ENCODE peak calls at places on chromosomes 11 and 22, in six cellular contexts. H is HCT116, V is K562, Z is GM12878, N is HepG2, B is H1. P is an unnamed sample.

GRCh38 chr11:124194696-124195418 is 11.7 kb downstream of the OR10D3 start:
- DNase-seq in B (peak; percentile 67), V (peak; percentile 86), Z (peak; percentile 9), N (peak; percentile 50), H (peak; percentile 57), P (peak; percentile 56)

GRCh38 chr11:75214411-75214821 is 26.2 kb upstream of the TPBGL start:
- DNase-seq in H (peak; percentile 48), Z (peak; percentile 7), B (peak; percentile 94), N (peak; percentile 82), V (peak; percentile 92), P (peak; percentile 97)

GRCh38 chr11:108929241-108929640 is 264.4 kb downstream of the DDX10 start:
- DNase-seq in V (no peak), B (no peak), N (peak; percentile 19), Z (no peak), H (peak; percentile 8), P (no peak)

GRCh38 chr11:8249482-8249881 is 14.2 kb downstream of the LMO1 start:
- DNase-seq in V (no peak), Z (no peak), H (no peak), N (no peak), B (no peak), P (peak; percentile 2)

GRCh38 chr11:134592391-134592990 is 180.4 kb upstream of the B3GAT1 start:
- DNase-seq in N (peak; percentile 15), Z (no peak), V (peak; percentile 62), H (peak; percentile 49), B (peak; percentile 88), P (peak; percentile 84)

GRCh38 chr11:130848361-130849214 is 67.7 kb downstream of the SNX19 start:
- DNase-seq in Z (no peak), N (no peak), H (no peak), B (no peak), V (no peak), P (no peak)

GRCh38 chr11:131421066-131421855 is 50.8 kb downstream of the NTM start:
- DNase-seq in H (no peak), B (no peak), Z (no peak), N (no peak), V (no peak), P (no peak)

GRCh38 chr11:27934830-27935145 is 173.2 kb downstream of the KIF18A start:
- DNase-seq in B (no peak), H (peak; percentile 93), V (no peak), N (no peak), Z (no peak), P (no peak)

GRCh38 chr11:12808519-12808918 is 134.3 kb downstream of the TEAD1 start:
- DNase-seq in B (no peak), Z (no peak), H (no peak), V (no peak), N (no peak), P (no peak)

GRCh38 chr11:68214173-68215086 is 1.3 kb upstream of the KMT5B start:
- DNase-seq in V (no peak), Z (no peak), N (no peak), H (no peak), B (peak; percentile 74), P (peak; percentile 35)

GRCh38 chr11:109668973-109669634 is 247.1 kb downstream of the C11orf87 start:
- DNase-seq in B (no peak), H (no peak), Z (no peak), N (no peak), V (no peak), P (no peak)

GRCh38 chr11:35030716-35031213 is 108.2 kb upstream of the CD44 start:
- DNase-seq in N (no peak), V (peak; percentile 91), Z (no peak), B (no peak), H (peak; percentile 87), P (no peak)

GRCh38 chr11:122494171-122494570 is 161.4 kb upstream of the UBASH3B start:
- DNase-seq in N (no peak), H (no peak), B (no peak), V (no peak), Z (no peak), P (no peak)

GRCh38 chr11:45217991-45218390 is 68.2 kb downstream of the SYT13 start:
- DNase-seq in V (no peak), N (no peak), H (no peak), B (no peak), Z (no peak), P (no peak)

GRCh38 chr11:47524200-47524874 is 28.6 kb downstream of the CELF1 start:
- DNase-seq in B (no peak), V (no peak), N (no peak), Z (no peak), H (no peak), P (no peak)

GRCh38 chr11:31767066-31767465 is 44.1 kb downstream of the PAX6 start:
- DNase-seq in V (no peak), B (no peak), Z (no peak), H (no peak), N (no peak), P (no peak)

GRCh38 chr22:31604137-31604705 is 57.8 kb downstream of the PISD start:
- DNase-seq in H (no peak), Z (no peak), N (no peak), B (no peak), V (no peak), P (no peak)

GRCh38 chr11:65308281-65308891 is 6.3 kb upstream of the CDC42EP2 start:
- DNase-seq in V (no peak), N (no peak), B (no peak), H (no peak), Z (no peak), P (no peak)

GRCh38 chr11:14124886-14125285 is 162.4 kb downstream of the SPON1 start:
- DNase-seq in B (no peak), V (no peak), N (no peak), Z (no peak), H (no peak), P (no peak)

GRCh38 chr11:1890856-1891830 is 552 bp downstream of the PRR33 start:
- DNase-seq in Z (no peak), B (no peak), V (no peak), H (no peak), N (no peak), P (no peak)

GRCh38 chr22:43931771-43932170 is 8.2 kb downstream of the PNPLA3 start:
- DNase-seq in H (no peak), B (no peak), V (no peak), Z (no peak), N (no peak), P (no peak)

GRCh38 chr11:17389205-17389956 is 922 bp upstream of the KCNJ11 start:
- DNase-seq in B (peak; percentile 92), H (peak; percentile 69), N (peak; percentile 66), Z (no peak), V (peak; percentile 76), P (peak; percentile 84)

GRCh38 chr11:77170107-77170506 is 42.1 kb downstream of the MYO7A start:
- DNase-seq in B (no peak), N (no peak), V (no peak), H (no peak), Z (no peak), P (peak; percentile 57)
- TF ChIP-seq MAX in B (peak; percentile 14), N (no peak), V (no peak), H (no peak), Z (no peak), P (no peak)

DNA sequence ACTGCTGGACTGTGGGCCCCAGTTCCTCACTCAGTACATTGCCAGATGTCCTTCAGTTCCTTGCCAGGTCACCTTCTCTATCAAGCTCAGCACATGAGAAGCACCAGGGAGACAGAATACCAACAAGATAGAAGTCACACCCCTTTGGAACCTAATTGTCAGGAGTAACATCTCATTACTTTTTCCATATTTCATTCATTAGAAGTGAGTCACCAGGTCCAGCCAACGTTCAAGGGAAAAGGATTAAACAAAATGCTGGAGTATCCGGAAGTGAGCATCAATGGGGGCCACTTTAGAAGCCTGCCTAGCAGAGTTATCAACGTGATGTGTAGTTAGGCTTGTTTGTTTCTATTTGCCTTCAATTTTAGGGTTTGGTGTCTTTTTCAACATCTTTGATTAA is 569.3 kb downstream of the MIAT start:
- DNase-seq in Z (no peak), N (no peak), H (no peak), B (no peak), V (no peak), P (no peak)
- TF ChIP-seq ATF3 in Z (no peak), N (no peak), H (no peak), B (no peak), V (no peak), P (no peak)

DNA sequence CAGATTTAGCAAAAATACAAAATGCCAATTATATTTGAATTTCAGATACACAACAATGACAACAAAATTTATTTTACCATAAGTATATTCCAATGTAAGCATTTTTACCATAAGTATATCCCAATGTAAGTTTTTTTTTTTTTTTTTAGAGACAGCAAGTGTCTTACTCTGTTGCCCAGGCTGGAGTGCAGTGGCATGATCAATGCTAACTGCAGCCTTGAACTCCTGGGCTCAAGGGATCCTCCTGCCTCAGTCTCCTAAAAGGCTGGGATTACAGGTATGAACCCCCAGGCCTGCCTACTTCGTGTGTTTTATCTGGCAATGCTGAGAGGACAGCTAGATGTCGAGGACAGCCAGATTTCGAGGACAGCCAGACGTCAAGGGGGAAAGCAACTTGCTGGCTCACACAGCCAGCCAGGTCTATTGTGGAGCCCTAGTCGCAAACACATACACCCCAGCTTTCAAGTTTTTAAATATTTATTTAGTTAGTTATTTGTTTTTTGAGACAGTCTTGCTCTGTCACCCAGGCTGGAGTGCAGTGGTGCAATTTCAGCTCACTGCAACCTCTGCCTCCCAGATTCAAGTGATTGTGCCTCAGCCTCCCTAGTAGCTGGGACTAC is 1.1 kb upstream of the SERPING1 start:
- DNase-seq in N (no peak), V (no peak), Z (no peak), B (no peak), H (no peak), P (no peak)
- TF ChIP-seq MAX in N (no peak), V (no peak), Z (no peak), B (no peak), H (no peak), P (no peak)

GRCh38 chr22:22770280-22770871 is 117.2 kb upstream of the IGLL5 start:
- DNase-seq in Z (no peak), B (peak; percentile 92), V (peak; percentile 96), N (peak; percentile 30), H (no peak), P (peak; percentile 84)
- TF ChIP-seq ATF3 in Z (no peak), B (no peak), V (no peak), N (no peak), H (no peak), P (no peak)

P was measured in WTC11.